ENCODE peak calls at places on chromosomes 7 and 10, in five cellular contexts. C is IMR-90, M is PC-3, F is left lung, B is heart left ventricle. U is an unnamed sample.

GRCh38 chr7:47950714-47951113 is 2.4 kb upstream of the PKD1L1 start:
- DNase-seq in F (no peak), M (peak), B (peak), C (no peak), U (peak)

GRCh38 chr7:34839645-34840044 is 181.6 kb downstream of the NPSR1 start:
- DNase-seq in B (no peak), F (no peak), C (no peak), M (no peak), U (no peak)

GRCh38 chr7:123624527-123625183 is 23.0 kb downstream of the ASB15 start:
- DNase-seq in B (no peak), F (peak), C (peak), M (peak), U (peak)

GRCh38 chr7:94127026-94127425 is 122.9 kb upstream of the BET1 start:
- DNase-seq in B (no peak), M (no peak), C (peak), F (no peak), U (no peak)

GRCh38 chr10:76082956-76083355 is 651.5 kb downstream of the LRMDA start:
- DNase-seq in C (peak), M (peak), F (no peak), B (no peak), U (no peak)

GRCh38 chr7:15433154-15433553 is 128.7 kb downstream of the AGMO start:
- DNase-seq in F (no peak), B (no peak), M (no peak), C (no peak), U (no peak)

GRCh38 chr7:117871778-117872538 is 1.3 kb downstream of the CTTNBP2 start:
- DNase-seq in F (no peak), M (no peak), C (no peak), B (peak), U (no peak)

GRCh38 chr10:128050117-128050516 is 76.1 kb downstream of the MKI67 start:
- DNase-seq in M (no peak), C (no peak), B (no peak), F (no peak), U (no peak)

GRCh38 chr7:73520673-73521635 is 1.1 kb downstream of the BAZ1B start:
- DNase-seq in M (peak), B (no peak), F (no peak), C (peak), U (no peak)

GRCh38 chr7:1087952-1088920 is at the start of gene GPER1:
- DNase-seq in F (no peak), M (peak), B (peak), C (peak), U (peak)

GRCh38 chr7:88291401-88292173 is 15.1 kb downstream of the STEAP4 start:
- DNase-seq in C (peak), B (no peak), F (peak), M (peak), U (no peak)

GRCh38 chr7:157679607-157680006 is 342.8 kb downstream of the DNAJB6 start:
- DNase-seq in B (no peak), F (no peak), M (no peak), C (no peak), U (no peak)

GRCh38 chr7:157676001-157676400 is 339.2 kb downstream of the DNAJB6 start:
- DNase-seq in B (no peak), M (no peak), F (peak), C (no peak), U (peak)

GRCh38 chr7:157675427-157675930 is 338.7 kb downstream of the DNAJB6 start:
- DNase-seq in M (no peak), C (no peak), F (peak), B (no peak), U (peak)

GRCh38 chr7:157676456-157677255 is 339.9 kb downstream of the DNAJB6 start:
- DNase-seq in C (no peak), F (peak), M (peak), B (no peak), U (no peak)

DNA sequence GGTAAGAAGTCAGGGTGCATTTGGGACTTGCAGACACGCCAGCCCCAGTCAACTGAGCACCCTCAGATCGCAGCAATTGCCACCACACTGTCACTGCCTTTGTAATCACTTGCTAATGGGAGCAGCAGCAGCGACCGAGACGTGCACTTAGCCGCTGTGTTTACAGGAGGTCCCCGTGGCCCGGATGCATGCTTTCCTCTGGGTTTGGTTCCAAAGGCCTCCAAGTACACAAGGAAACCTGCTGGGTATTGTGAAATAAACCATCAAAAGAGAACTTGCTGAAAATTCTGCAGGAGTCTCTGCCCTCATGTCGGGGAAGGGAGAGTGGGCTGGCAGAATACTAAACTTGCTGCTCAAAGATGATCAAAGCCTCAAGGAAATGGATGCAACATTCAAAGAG is 341.7 kb downstream of the DNAJB6 start:
- DNase-seq in M (no peak), B (no peak), C (no peak), F (no peak), U (no peak)
- TF ChIP-seq CTCF in M (no peak), B (no peak), C (no peak), F (no peak), U (no peak)

GRCh38 chr7:78489851-78490250 is 691.3 kb downstream of the PHTF2 start:
- DNase-seq in F (no peak), B (no peak), M (no peak), C (no peak), U (no peak)
- H3K27ac ChIP-seq in F (no peak), B (no peak), M (no peak), C (no peak), U (no peak)

DNA sequence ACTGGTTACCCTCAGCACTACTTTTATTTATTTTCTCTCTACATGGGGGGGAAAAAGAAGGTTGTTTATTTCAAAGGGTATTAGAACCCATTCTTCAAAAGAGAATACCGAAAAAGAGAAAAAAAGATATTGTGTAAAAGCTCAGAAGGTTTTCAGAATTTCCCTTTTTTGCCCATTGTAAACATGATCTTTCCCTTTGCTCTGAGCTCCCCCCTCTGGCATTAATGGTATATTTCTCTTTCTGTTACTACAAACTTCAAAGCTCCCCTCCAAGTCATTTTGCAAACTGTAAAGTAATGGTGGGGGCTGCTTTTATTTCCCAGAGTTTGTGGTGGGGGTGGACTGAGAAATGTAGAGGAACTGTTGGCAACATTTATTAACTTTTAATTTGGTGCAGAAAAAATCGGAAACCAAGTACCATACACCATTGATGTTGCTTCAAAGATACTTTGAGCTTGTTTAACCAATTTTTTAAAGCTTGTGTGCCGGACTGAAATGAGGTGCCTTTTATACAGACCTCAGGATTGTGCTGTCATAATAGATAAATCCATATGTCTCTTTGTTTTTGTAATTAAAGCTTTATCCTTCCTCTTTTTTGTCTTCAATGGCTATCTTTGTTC is 181.5 kb downstream of the EXOC4 start:
- DNase-seq in C (peak), F (no peak), B (no peak), M (peak), U (no peak)
- TF ChIP-seq CTCF in C (peak), F (peak), B (peak), M (peak), U (no peak)

GRCh38 chr10:132410056-132410778 is 13.2 kb downstream of the PWWP2B start:
- DNase-seq in F (peak), B (no peak), M (no peak), C (no peak), U (no peak)

GRCh38 chr10:132412316-132413192 is 15.6 kb downstream of the PWWP2B start:
- DNase-seq in M (no peak), B (no peak), F (peak), C (no peak), U (no peak)

GRCh38 chr10:132411561-132412253 is 14.7 kb downstream of the PWWP2B start:
- DNase-seq in B (no peak), C (peak), M (no peak), F (peak), U (peak)

GRCh38 chr10:132409667-132410028 is 12.6 kb downstream of the PWWP2B start:
- DNase-seq in C (no peak), B (no peak), F (peak), M (no peak), U (no peak)

DNA sequence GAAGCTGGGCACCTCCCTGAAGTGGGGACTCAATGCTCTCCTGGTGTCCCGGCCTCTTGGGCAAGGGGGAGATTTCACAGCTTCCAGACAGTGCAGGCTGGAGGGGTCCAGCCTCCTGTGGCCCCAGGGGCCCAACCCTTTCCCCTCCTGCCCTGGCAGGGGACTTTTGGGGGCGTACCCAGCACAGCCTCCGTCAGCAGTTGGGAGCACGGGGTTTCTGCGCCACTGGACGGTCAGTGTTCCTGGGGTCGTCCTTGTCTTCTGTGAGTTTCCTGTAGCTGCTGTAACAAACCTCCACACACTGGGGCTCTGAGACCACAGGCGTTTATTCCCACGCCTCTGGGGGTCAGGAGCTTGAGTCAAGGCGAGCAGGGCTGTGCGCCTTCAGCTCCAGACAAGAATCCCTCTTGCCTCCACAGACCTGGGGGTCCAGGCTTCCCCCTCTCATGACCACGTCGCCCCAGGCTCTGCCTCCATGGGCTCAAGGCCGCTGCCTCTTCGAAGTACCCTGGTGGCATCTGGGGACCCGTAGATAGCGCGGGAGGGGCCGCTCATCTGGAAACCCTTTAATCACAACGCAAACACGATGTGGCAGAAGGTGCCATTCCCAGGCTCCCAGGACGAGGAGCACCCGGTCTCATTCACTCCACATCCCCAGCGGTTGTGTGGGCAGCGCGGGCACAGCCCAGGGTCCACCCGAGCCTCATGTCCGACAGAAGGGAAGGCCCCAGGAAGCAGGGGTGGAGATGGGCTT is 14.0 kb downstream of the PWWP2B start:
- DNase-seq in B (no peak), M (no peak), C (no peak), F (no peak), U (no peak)
- H3K27ac ChIP-seq in B (peak), M (no peak), C (no peak), F (peak), U (peak)

GRCh38 chr10:42578019-42578418 is 60.4 kb downstream of the ZNF33B start:
- DNase-seq in F (no peak), B (no peak), M (no peak), C (no peak), U (no peak)

GRCh38 chr10:42583828-42584227 is 54.5 kb downstream of the ZNF33B start:
- DNase-seq in F (no peak), C (no peak), B (no peak), M (no peak), U (no peak)
- TF ChIP-seq CTCF in F (no peak), C (no peak), B (no peak), M (no peak), U (no peak)

GRCh38 chr10:12191715-12192114 is 4.0 kb downstream of the NUDT5 start:
- DNase-seq in F (no peak), C (no peak), M (no peak), B (no peak), U (no peak)
- H3K27ac ChIP-seq in F (no peak), C (no peak), M (no peak), B (no peak), U (no peak)

GRCh38 chr7:122310119-122311021 is 5.8 kb upstream of the FEZF1 start:
- DNase-seq in B (no peak), C (no peak), F (peak), M (no peak), U (no peak)
- TF ChIP-seq CTCF in B (no peak), C (no peak), F (no peak), M (no peak), U (no peak)

GRCh38 chr7:8060241-8060640 is 91.6 kb downstream of the GLCCI1 start:
- DNase-seq in C (no peak), B (no peak), F (no peak), M (no peak), U (no peak)
- H3K27ac ChIP-seq in C (no peak), B (no peak), F (no peak), M (no peak), U (no peak)